ENCODE peak calls at places on chromosomes 11 and 22, in six cellular contexts. Z is keratinocyte; X is CD8-positive, alpha-beta T cell; H is heart right ventricle; E is breast epithelium; D is heart left ventricle. O is an unnamed sample. For H3K36me3, the result is how much of the 10 kb centered on the place peaks cover.

GRCh38 chr11:115134886-115135285 is 369.3 kb downstream of the CADM1 start:
- DNase-seq in Z (no peak), D (no peak), H (no peak), E (no peak), X (no peak), O (no peak)

GRCh38 chr11:84648413-84648812 is 978.7 kb downstream of the DLG2 start:
- DNase-seq in Z (no peak), E (no peak), H (no peak), D (no peak), X (no peak), O (no peak)

GRCh38 chr11:44277097-44278090 is 32.5 kb downstream of the ALX4 start:
- DNase-seq in Z (no peak), D (no peak), X (no peak), H (no peak), E (no peak), O (no peak)

GRCh38 chr22:39135092-39135896 is 17.2 kb downstream of the CBX7 start:
- DNase-seq in Z (no peak), E (peak), H (peak), X (no peak), D (peak), O (no peak)

GRCh38 chr11:3971756-3972404 is 116.4 kb downstream of the STIM1 start:
- DNase-seq in D (no peak), E (no peak), H (no peak), Z (no peak), X (no peak), O (no peak)

GRCh38 chr11:124717786-124718634 is 21.7 kb upstream of the NRGN start:
- DNase-seq in D (peak), E (no peak), X (no peak), H (peak), Z (no peak), O (no peak)

GRCh38 chr11:17277024-17277584 is 565 bp downstream of the NUCB2 start:
- DNase-seq in X (no peak), D (no peak), Z (no peak), E (no peak), H (no peak), O (no peak)

GRCh38 chr11:46198245-46198872 is 77.1 kb upstream of the PHF21A start:
- DNase-seq in E (no peak), Z (no peak), X (no peak), H (no peak), D (no peak), O (no peak)

GRCh38 chr11:1225386-1226225 is 2.7 kb downstream of the MUC5B start:
- DNase-seq in Z (no peak), H (peak), E (no peak), X (no peak), D (peak), O (no peak)

GRCh38 chr11:96091476-96091875 is 167.6 kb upstream of the MTMR2 start:
- DNase-seq in D (no peak), X (no peak), H (no peak), Z (no peak), E (no peak), O (no peak)

GRCh38 chr11:16843307-16843706 is 104.9 kb downstream of the C11orf58 start:
- DNase-seq in H (no peak), X (no peak), Z (no peak), D (no peak), E (no peak), O (no peak)

GRCh38 chr22:19708323-19709011 is 5.8 kb upstream of the SEPTIN5 start:
- DNase-seq in H (no peak), D (peak), Z (no peak), E (no peak), X (no peak), O (no peak)

GRCh38 chr11:65432133-65432650 is 9.6 kb downstream of the NEAT1 start:
- DNase-seq in X (no peak), D (no peak), Z (no peak), H (no peak), E (no peak), O (no peak)

GRCh38 chr22:30922151-30922611 is 46.4 kb downstream of the MORC2 start:
- DNase-seq in E (no peak), Z (no peak), D (peak), X (peak), H (peak), O (peak)

GRCh38 chr11:102158151-102158734 is 48.0 kb downstream of the YAP1 start:
- DNase-seq in D (no peak), E (no peak), X (no peak), H (no peak), Z (no peak), O (no peak)

GRCh38 chr22:28188480-28188879 is 269.4 kb upstream of the PITPNB start:
- DNase-seq in E (no peak), D (no peak), H (no peak), Z (no peak), X (no peak), O (no peak)

GRCh38 chr11:57312511-57313021 is 12.2 kb downstream of the TNKS1BP1 start:
- DNase-seq in X (no peak), H (no peak), E (no peak), Z (no peak), D (no peak), O (no peak)

GRCh38 chr11:47591764-47592163 is 2.4 kb downstream of the C1QTNF4 start:
- DNase-seq in X (no peak), E (no peak), Z (no peak), H (no peak), D (no peak), O (no peak)

GRCh38 chr11:18749681-18750319 is 23.8 kb upstream of the IGSF22 start:
- DNase-seq in D (no peak), Z (peak), X (no peak), H (no peak), E (peak), O (peak)

GRCh38 chr11:19228956-19229355 is 11.8 kb downstream of the E2F8 start:
- DNase-seq in E (no peak), H (no peak), Z (no peak), D (no peak), X (no peak), O (no peak)

GRCh38 chr11:72222907-72223614 is 1.5 kb upstream of the INPPL1 start:
- DNase-seq in Z (peak), X (peak), D (peak), H (peak), E (peak), O (peak)

GRCh38 chr11:17760102-17761029 is 25.8 kb downstream of the KCNC1 start:
- DNase-seq in D (peak), Z (no peak), X (no peak), H (peak), E (no peak), O (no peak)

GRCh38 chr11:105538531-105538930 is 71.3 kb upstream of the GRIA4 start:
- DNase-seq in Z (no peak), H (no peak), E (no peak), D (no peak), X (no peak), O (no peak)

GRCh38 chr11:104918113-104918824 is 20.0 kb upstream of the CASP12 start:
- DNase-seq in E (no peak), H (no peak), X (no peak), Z (no peak), D (no peak), O (no peak)

GRCh38 chr11:83011333-83012167 is 60.1 kb downstream of the RAB30 start:
- DNase-seq in E (no peak), D (peak), Z (no peak), X (no peak), H (no peak), O (no peak)

GRCh38 chr11:119337581-119338317 is 2.9 kb downstream of the C1QTNF5 start:
- DNase-seq in D (no peak), X (no peak), H (no peak), E (no peak), Z (no peak), O (no peak)

GRCh38 chr22:38861170-38861874 is 10.7 kb downstream of the CBX6 start:
- DNase-seq in Z (no peak), E (no peak), X (no peak), H (no peak), D (no peak), O (no peak)

GRCh38 chr11:126354631-126355323 is 709 bp upstream of the ST3GAL4 start:
- DNase-seq in X (no peak), E (no peak), H (no peak), D (peak), Z (no peak), O (no peak)

DNA sequence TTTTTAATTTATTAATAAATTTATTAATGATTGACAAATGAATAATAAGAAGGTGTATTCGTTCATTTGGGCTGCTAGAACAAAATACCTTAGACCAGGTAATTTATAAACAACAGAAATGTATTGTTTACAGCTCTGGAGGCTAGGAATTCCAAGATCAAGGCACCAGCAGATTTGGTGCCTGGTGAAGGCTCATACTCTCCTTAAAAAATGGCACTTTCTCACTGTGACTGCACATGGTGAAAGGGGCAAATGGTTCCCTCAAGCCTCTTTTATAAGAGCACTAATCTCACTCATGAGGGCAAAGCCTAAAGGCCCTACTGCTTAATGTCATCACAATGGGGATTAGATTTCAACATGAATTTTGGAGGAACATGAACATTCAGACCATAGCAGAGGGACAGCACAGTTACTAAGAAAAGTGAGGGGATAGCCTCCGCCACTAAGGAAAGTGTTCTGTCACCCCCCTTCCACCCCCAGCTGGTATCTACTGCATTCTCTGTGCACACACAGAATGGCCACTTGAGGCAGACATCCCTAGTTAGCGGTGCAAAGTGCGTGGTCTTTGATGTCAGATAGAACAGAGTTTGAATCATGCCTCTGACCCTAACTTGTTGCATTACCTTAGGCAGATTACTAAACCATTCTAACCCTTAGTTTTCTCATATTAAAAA is 47.2 kb upstream of the CEP295 start:
- DNase-seq in X (no peak), Z (no peak), E (no peak), H (no peak), D (no peak), O (no peak)
- TF ChIP-seq CTCF in X (no peak), Z (peak), E (no peak), H (no peak), D (no peak), O (peak)

GRCh38 chr22:37827056-37827455 is 3.9 kb downstream of the GALR3 start:
- DNase-seq in E (no peak), H (peak), D (peak), Z (no peak), X (no peak), O (no peak)

GRCh38 chr22:37823134-37823985 is at the start of gene GALR3:
- DNase-seq in E (no peak), H (no peak), X (no peak), Z (no peak), D (no peak), O (no peak)

GRCh38 chr22:37820350-37820749 is 2.8 kb upstream of the GALR3 start:
- DNase-seq in D (no peak), Z (no peak), X (no peak), E (no peak), H (no peak), O (no peak)

GRCh38 chr22:37822079-37822833 is 926 bp upstream of the GALR3 start:
- DNase-seq in E (no peak), X (no peak), H (no peak), Z (no peak), D (no peak), O (no peak)

GRCh38 chr22:37824674-37825641 is 1.8 kb downstream of the GALR3 start:
- DNase-seq in E (no peak), H (no peak), D (no peak), Z (no peak), X (no peak), O (no peak)
- H3K4me3 ChIP-seq in E (no peak), H (no peak), D (peak), Z (peak), X (no peak), O (peak)

GRCh38 chr11:77959434-77959833 is 35.0 kb downstream of the INTS4 start:
- DNase-seq in Z (no peak), X (no peak), H (no peak), E (no peak), D (no peak), O (no peak)
- H3K36me3 ChIP-seq in Z (under half), X (under half), H (half or more), E (under half), D (half or more), O (under half)

GRCh38 chr11:24781288-24781687 is 284.4 kb downstream of the LUZP2 start:
- DNase-seq in E (no peak), D (no peak), Z (no peak), X (no peak), H (no peak), O (no peak)
- TF ChIP-seq CTCF in E (no peak), D (no peak), Z (no peak), X (no peak), H (no peak), O (no peak)

O was measured in kidney epithelial cell.